ENCODE peak calls at places on chromosomes 5 and 9, in seven cellular contexts. A, M, E, T, Q, P and F are unnamed samples.

GRCh38 chr5:149386166-149386565 is 7.1 kb upstream of the IL17B start:
- DNase-seq in A (no peak), M (no peak), E (no peak), T (no peak), Q (no peak), P (no peak), F (peak)

GRCh38 chr9:133614056-133614455 is 4.9 kb upstream of the FAM163B start:
- DNase-seq in A (no peak), M (no peak), E (no peak), T (no peak), Q (no peak), P (peak), F (no peak)

GRCh38 chr9:71253021-71253420 is 131.6 kb upstream of the TRPM3 start:
- DNase-seq in A (no peak), M (no peak), E (no peak), T (peak), Q (no peak), P (no peak), F (no peak)

GRCh38 chr9:120388000-120388855 is 191.7 kb downstream of the CDK5RAP2 start:
- DNase-seq in A (no peak), M (no peak), E (no peak), T (no peak), Q (no peak), P (no peak), F (peak)

GRCh38 chr5:154395407-154396106 is 50.2 kb upstream of the SAP30L start:
- DNase-seq in A (no peak), M (no peak), E (peak), T (peak), Q (no peak), P (no peak), F (peak)

GRCh38 chr5:5678909-5679308 is 256.4 kb downstream of the ICE1 start:
- DNase-seq in A (no peak), M (no peak), E (no peak), T (peak), Q (no peak), P (no peak), F (peak)

GRCh38 chr9:117825609-117826347 is 121.6 kb downstream of the TLR4 start:
- DNase-seq in A (peak), M (no peak), E (no peak), T (no peak), Q (no peak), P (no peak), F (no peak)

GRCh38 chr9:127970401-127971313 is 10.1 kb downstream of the EEIG1 start:
- DNase-seq in A (peak), M (no peak), E (no peak), T (no peak), Q (no peak), P (no peak), F (no peak)